ENCODE peak calls at places on chromosome 18, in ten cellular contexts. X is esophagus muscularis mucosa; M is AG10803; K is heart right ventricle; B is thoracic aorta; V is choroid plexus epithelial cell; H is fibroblast of lung; G is AG04449; J is CD8-positive, alpha-beta T cell; A is left ventricle myocardium inferior. W is an unnamed sample.

GRCh38 chr18:9437049-9437448 is 38.3 kb upstream of the RALBP1 start:
- DNase-seq in X (no peak), M (peak), K (no peak), B (no peak), V (peak), H (peak), G (peak), J (no peak), A (no peak), W (peak)

GRCh38 chr18:45559258-45559657 is 56.0 kb upstream of the SLC14A2 start:
- DNase-seq in X (no peak), M (no peak), K (no peak), B (no peak), V (no peak), H (no peak), G (no peak), J (no peak), A (no peak), W (no peak)

GRCh38 chr18:44792456-44793080 is 111.9 kb downstream of the SETBP1 start:
- DNase-seq in X (no peak), M (peak), K (peak), B (no peak), V (no peak), H (no peak), G (no peak), J (no peak), A (no peak), W (peak)

GRCh38 chr18:36322408-36322728 is 24.9 kb downstream of the FHOD3 start:
- DNase-seq in X (peak), M (no peak), K (no peak), B (no peak), V (no peak), H (no peak), G (no peak), J (no peak), A (no peak), W (no peak)

GRCh38 chr18:9855686-9856085 is 30.1 kb upstream of the TXNDC2 start:
- DNase-seq in X (no peak), M (no peak), K (no peak), B (no peak), V (no peak), H (no peak), G (no peak), J (no peak), A (no peak), W (peak)

GRCh38 chr18:62506495-62507143 is 16.2 kb upstream of the ZCCHC2 start:
- DNase-seq in X (no peak), M (no peak), K (no peak), B (no peak), V (no peak), H (no peak), G (no peak), J (no peak), A (no peak), W (no peak)

GRCh38 chr18:60174832-60175231 is 197.7 kb downstream of the MC4R start:
- DNase-seq in X (no peak), M (no peak), K (no peak), B (no peak), V (no peak), H (no peak), G (no peak), J (no peak), A (no peak), W (no peak)

GRCh38 chr18:60506682-60507081 is 134.1 kb upstream of the MC4R start:
- DNase-seq in X (no peak), M (peak), K (no peak), B (no peak), V (no peak), H (peak), G (no peak), J (no peak), A (no peak), W (no peak)

GRCh38 chr18:12304351-12305210 is 3.5 kb upstream of the TUBB6 start:
- DNase-seq in X (no peak), M (no peak), K (no peak), B (no peak), V (peak), H (no peak), G (no peak), J (no peak), A (no peak), W (no peak)

GRCh38 chr18:35050638-35051287 is 9.6 kb downstream of the MAPRE2 start:
- DNase-seq in X (no peak), M (no peak), K (no peak), B (no peak), V (peak), H (peak), G (no peak), J (no peak), A (no peak), W (no peak)

GRCh38 chr18:61669320-61669719 is 223.5 kb downstream of the RNF152 start:
- DNase-seq in X (no peak), M (peak), K (no peak), B (no peak), V (peak), H (peak), G (peak), J (no peak), A (no peak), W (peak)

GRCh38 chr18:72539861-72540260 is 4.3 kb downstream of the CBLN2 start:
- DNase-seq in X (no peak), M (no peak), K (no peak), B (no peak), V (no peak), H (no peak), G (no peak), J (no peak), A (no peak), W (no peak)

GRCh38 chr18:9401166-9401565 is 66.6 kb downstream of the TWSG1 start:
- DNase-seq in X (no peak), M (no peak), K (no peak), B (no peak), V (peak), H (no peak), G (no peak), J (no peak), A (no peak), W (no peak)

GRCh38 chr18:11981633-11982366 is 493 bp downstream of the IMPA2 start:
- DNase-seq in X (no peak), M (peak), K (peak), B (no peak), V (peak), H (peak), G (no peak), J (peak), A (peak), W (no peak)

GRCh38 chr18:12838178-12838634 is 45.8 kb downstream of the PTPN2 start:
- DNase-seq in X (no peak), M (peak), K (no peak), B (no peak), V (peak), H (peak), G (peak), J (no peak), A (no peak), W (peak)

GRCh38 chr18:44080054-44080453 is 600.6 kb upstream of the SETBP1 start:
- DNase-seq in X (no peak), M (no peak), K (no peak), B (no peak), V (peak), H (no peak), G (no peak), J (no peak), A (no peak), W (peak)

GRCh38 chr18:51196811-51197660 is 445 bp downstream of the MEX3C start:
- DNase-seq in X (no peak), M (peak), K (peak), B (no peak), V (peak), H (peak), G (no peak), J (peak), A (peak), W (peak)

GRCh38 chr18:45284174-45284573 is 331.1 kb upstream of the SLC14A2 start:
- DNase-seq in X (no peak), M (no peak), K (no peak), B (no peak), V (no peak), H (no peak), G (no peak), J (no peak), A (no peak), W (no peak)

GRCh38 chr18:26207937-26208336 is 18.3 kb upstream of the TAF4B start:
- DNase-seq in X (no peak), M (no peak), K (no peak), B (no peak), V (no peak), H (no peak), G (no peak), J (no peak), A (no peak), W (no peak)

GRCh38 chr18:37019157-37019571 is 190.2 kb downstream of the KIAA1328 start:
- DNase-seq in X (no peak), M (peak), K (no peak), B (no peak), V (peak), H (peak), G (no peak), J (no peak), A (no peak), W (peak)

GRCh38 chr18:51514128-51514527 is 316.6 kb upstream of the MEX3C start:
- DNase-seq in X (no peak), M (no peak), K (no peak), B (no peak), V (no peak), H (no peak), G (no peak), J (no peak), A (no peak), W (no peak)

GRCh38 chr18:24378598-24378997 is 19.0 kb downstream of the OSBPL1A start:
- DNase-seq in X (no peak), M (no peak), K (no peak), B (no peak), V (peak), H (no peak), G (no peak), J (no peak), A (no peak), W (no peak)

GRCh38 chr18:63161032-63161727 is 158.4 kb downstream of the BCL2 start:
- DNase-seq in X (no peak), M (no peak), K (no peak), B (no peak), V (no peak), H (no peak), G (no peak), J (no peak), A (no peak), W (no peak)

GRCh38 chr18:76401496-76401895 is 93.5 kb downstream of the ZNF516 start:
- DNase-seq in X (peak), M (no peak), K (no peak), B (no peak), V (no peak), H (no peak), G (no peak), J (no peak), A (no peak), W (no peak)

GRCh38 chr18:36481201-36481657 is 183.7 kb downstream of the FHOD3 start:
- DNase-seq in X (no peak), M (no peak), K (no peak), B (no peak), V (no peak), H (no peak), G (no peak), J (no peak), A (no peak), W (no peak)

GRCh38 chr18:13217466-13217961 is 1.0 kb upstream of the LDLRAD4 start:
- DNase-seq in X (no peak), M (peak), K (peak), B (no peak), V (peak), H (no peak), G (no peak), J (peak), A (peak), W (peak)

GRCh38 chr18:28834889-28835288 is 658.0 kb upstream of the CDH2 start:
- DNase-seq in X (no peak), M (peak), K (no peak), B (no peak), V (peak), H (peak), G (no peak), J (no peak), A (no peak), W (peak)

GRCh38 chr18:45241982-45242565 is 373.2 kb upstream of the SLC14A2 start:
- DNase-seq in X (no peak), M (no peak), K (no peak), B (no peak), V (no peak), H (no peak), G (no peak), J (no peak), A (no peak), W (no peak)

GRCh38 chr18:8361941-8362471 is 247.2 kb upstream of the RAB12 start:
- DNase-seq in X (no peak), M (no peak), K (no peak), B (no peak), V (no peak), H (no peak), G (no peak), J (no peak), A (no peak), W (no peak)

GRCh38 chr18:14221689-14222088 is 89.5 kb upstream of the ZNF519 start:
- DNase-seq in X (no peak), M (no peak), K (no peak), B (no peak), V (no peak), H (no peak), G (no peak), J (no peak), A (no peak), W (no peak)

GRCh38 chr18:13611058-13611615 is 115.2 kb downstream of the FAM210A start:
- DNase-seq in X (peak), M (peak), K (peak), B (no peak), V (peak), H (peak), G (no peak), J (peak), A (peak), W (peak)

GRCh38 chr18:74456409-74457042 is 582 bp downstream of the DIPK1C start:
- DNase-seq in X (no peak), M (no peak), K (peak), B (no peak), V (no peak), H (no peak), G (no peak), J (peak), A (peak), W (no peak)
- H3K4me3 ChIP-seq in X (peak), M (no peak), K (peak), B (peak), V (no peak), H (no peak), G (no peak), J (peak), A (peak), W (no peak)

DNA sequence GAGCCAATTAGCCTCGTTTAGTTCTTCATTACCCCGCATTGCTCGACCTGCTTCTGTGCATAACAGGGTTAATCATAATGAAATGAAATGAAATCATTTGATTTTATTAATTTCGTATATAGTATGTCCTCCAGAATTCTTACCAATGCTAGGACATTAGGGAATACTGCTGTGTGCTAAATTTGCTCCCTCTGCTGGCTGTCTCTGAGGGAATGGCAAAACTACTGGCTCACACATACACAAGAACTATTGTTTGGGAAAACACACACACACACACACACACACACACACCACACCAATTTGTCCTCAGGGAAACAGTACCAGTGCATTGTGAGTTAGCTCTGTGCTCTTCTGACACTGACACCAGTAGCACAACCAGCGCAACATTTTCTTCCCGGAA is 273.3 kb upstream of the TCF4 start:
- DNase-seq in X (no peak), M (peak), K (no peak), B (no peak), V (peak), H (peak), G (no peak), J (no peak), A (no peak), W (peak)
- TF ChIP-seq CTCF in X (peak), M (peak), K (peak), B (peak), V (peak), H (peak), G (peak), J (no peak), A (peak), W (peak)

GRCh38 chr18:48833701-48834394 is 116.9 kb downstream of the SMAD7 start:
- DNase-seq in X (no peak), M (no peak), K (no peak), B (no peak), V (no peak), H (no peak), G (no peak), J (peak), A (no peak), W (peak)
- H3K4me3 ChIP-seq in X (no peak), M (no peak), K (no peak), B (peak), V (no peak), H (no peak), G (no peak), J (peak), A (no peak), W (peak)

DNA sequence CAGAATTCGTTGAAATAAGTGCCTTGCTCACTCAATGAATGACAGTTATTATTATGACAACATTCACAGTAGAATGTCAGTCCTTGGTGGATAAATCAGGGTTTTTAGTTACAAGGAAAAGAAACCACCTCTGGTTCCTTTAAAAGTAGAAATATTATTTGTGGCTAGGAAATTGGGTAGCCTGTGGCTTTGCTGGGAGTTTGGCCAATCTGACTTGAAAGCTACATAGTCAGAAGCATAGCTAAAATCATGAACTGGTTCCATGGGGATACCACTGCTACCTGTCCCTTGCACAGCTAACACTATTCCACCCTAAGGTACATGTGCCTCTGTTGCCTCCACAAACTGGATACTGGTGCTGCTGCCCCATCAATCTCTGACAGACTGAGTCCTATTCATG is 12.8 kb upstream of the SMCHD1 start:
- DNase-seq in X (no peak), M (no peak), K (no peak), B (no peak), V (no peak), H (no peak), G (no peak), J (no peak), A (no peak), W (peak)
- TF ChIP-seq CTCF in X (no peak), M (no peak), K (no peak), B (no peak), V (no peak), H (no peak), G (no peak), J (no peak), A (no peak), W (no peak)

GRCh38 chr18:23258566-23259265 is 123.4 kb downstream of the CABLES1 start:
- DNase-seq in X (no peak), M (no peak), K (no peak), B (no peak), V (no peak), H (no peak), G (no peak), J (no peak), A (no peak), W (no peak)
- H3K4me3 ChIP-seq in X (no peak), M (no peak), K (no peak), B (no peak), V (no peak), H (no peak), G (no peak), J (no peak), A (no peak), W (no peak)

W was measured in astrocyte of the spinal cord.